ENCODE peak calls at places on chromosome 4, in nine cellular contexts. J, R, O, B, Y, T, V, M and Q are unnamed samples.

GRCh38 chr4:27218013-27218412 is 357.4 kb downstream of the STIM2 start:
- DNase-seq in J (no peak), R (no peak), O (no peak), B (no peak), Y (no peak), T (no peak), V (no peak), M (no peak), Q (no peak)

GRCh38 chr4:77613267-77613666 is 7.6 kb downstream of the CXCL13 start:
- DNase-seq in J (no peak), R (no peak), O (no peak), B (no peak), Y (no peak), T (no peak), V (no peak), M (no peak), Q (no peak)

GRCh38 chr4:89119836-89120235 is 8.5 kb downstream of the TIGD2 start:
- DNase-seq in J (no peak), R (no peak), O (no peak), B (no peak), Y (no peak), T (no peak), V (no peak), M (no peak), Q (no peak)

GRCh38 chr4:167868163-167868562 is 224.2 kb upstream of the ANXA10 start:
- DNase-seq in J (no peak), R (no peak), O (no peak), B (no peak), Y (no peak), T (no peak), V (no peak), M (no peak), Q (peak)

GRCh38 chr4:10438924-10439323 is 18.3 kb downstream of the ZNF518B start:
- DNase-seq in J (no peak), R (no peak), O (no peak), B (no peak), Y (no peak), T (no peak), V (no peak), M (no peak), Q (no peak)

GRCh38 chr4:2243682-2244380 is 1.9 kb upstream of the HAUS3 start:
- DNase-seq in J (peak), R (no peak), O (peak), B (peak), Y (peak), T (no peak), V (no peak), M (peak), Q (peak)

GRCh38 chr4:173269280-173269679 is 64.9 kb downstream of the HMGB2 start:
- DNase-seq in J (no peak), R (no peak), O (no peak), B (no peak), Y (no peak), T (no peak), V (no peak), M (peak), Q (no peak)

GRCh38 chr4:186723207-186724047 is at the start of gene FAT1:
- DNase-seq in J (peak), R (no peak), O (no peak), B (peak), Y (no peak), T (no peak), V (peak), M (peak), Q (peak)

GRCh38 chr4:127930175-127930574 is 34.8 kb downstream of the MFSD8 start:
- DNase-seq in J (no peak), R (no peak), O (no peak), B (no peak), Y (no peak), T (no peak), V (no peak), M (no peak), Q (no peak)

GRCh38 chr4:4383085-4383484 is 3.8 kb upstream of the NSG1 start:
- DNase-seq in J (no peak), R (no peak), O (no peak), B (no peak), Y (no peak), T (no peak), V (no peak), M (no peak), Q (no peak)

GRCh38 chr4:186137193-186137792 is 32.8 kb downstream of the FAM149A start:
- DNase-seq in J (no peak), R (no peak), O (peak), B (peak), Y (peak), T (no peak), V (no peak), M (no peak), Q (peak)

GRCh38 chr4:52750819-52751348 is 341 bp downstream of the ERVMER34-1 start:
- DNase-seq in J (peak), R (no peak), O (no peak), B (peak), Y (no peak), T (no peak), V (no peak), M (no peak), Q (no peak)

GRCh38 chr4:113899260-113900177 is 79.9 kb downstream of the ARSJ start:
- DNase-seq in J (no peak), R (peak), O (peak), B (no peak), Y (peak), T (no peak), V (no peak), M (no peak), Q (no peak)

GRCh38 chr4:2940267-2941137 is 22.7 kb downstream of the NOP14 start:
- DNase-seq in J (peak), R (no peak), O (no peak), B (no peak), Y (no peak), T (peak), V (no peak), M (no peak), Q (no peak)

GRCh38 chr4:153713840-153714239 is 29.8 kb downstream of the TLR2 start:
- DNase-seq in J (no peak), R (no peak), O (no peak), B (peak), Y (no peak), T (no peak), V (no peak), M (no peak), Q (peak)

GRCh38 chr4:37812713-37813112 is 13.8 kb upstream of the PGM2 start:
- DNase-seq in J (no peak), R (no peak), O (no peak), B (peak), Y (no peak), T (no peak), V (no peak), M (no peak), Q (peak)

GRCh38 chr4:134747108-134747805 is 545.7 kb upstream of the PABPC4L start:
- DNase-seq in J (no peak), R (no peak), O (no peak), B (no peak), Y (no peak), T (no peak), V (no peak), M (no peak), Q (no peak)

GRCh38 chr4:68591204-68591603 is 15.1 kb upstream of the UGT2B17 start:
- DNase-seq in J (no peak), R (no peak), O (no peak), B (no peak), Y (no peak), T (no peak), V (no peak), M (no peak), Q (peak)